ENCODE peak calls at places on chromosomes 12 and 14, in six cellular contexts. A, F, Y, Q, S and N are unnamed samples.

GRCh38 chr14:20612403-20612802 is 21.2 kb upstream of the RNASE12 start:
- DNase-seq in Y (no peak), F (no peak), A (no peak), S (no peak), Q (no peak), N (no peak)

GRCh38 chr12:99915251-99916082 is 69.3 kb downstream of the ANKS1B start:
- DNase-seq in Y (no peak), F (no peak), A (peak; percentile 50), S (no peak), Q (no peak), N (no peak)

GRCh38 chr12:74537126-74537706 is 419 bp upstream of the ATXN7L3B start:
- DNase-seq in A (peak; percentile 78), S (peak; percentile 77), Q (peak; percentile 50), F (peak; percentile 56), Y (peak; percentile 53), N (no peak)

GRCh38 chr14:30655124-30655523 is 33.0 kb downstream of the SCFD1 start:
- DNase-seq in Y (no peak), S (peak; percentile 20), A (peak; percentile 7), Q (no peak), F (no peak), N (no peak)

GRCh38 chr12:13000935-13001724 is 1.1 kb upstream of the HEBP1 start:
- DNase-seq in F (peak; percentile 23), Y (peak; percentile 42), S (peak; percentile 48), A (peak; percentile 83), Q (peak; percentile 18), N (no peak)

GRCh38 chr14:52272375-52272774 is 4.9 kb downstream of the PTGDR start:
- DNase-seq in Q (peak; percentile 29), S (peak; percentile 59), Y (peak; percentile 14), A (peak; percentile 73), F (no peak), N (no peak)

GRCh38 chr14:99749763-99750715 is 43.2 kb upstream of the EML1 start:
- DNase-seq in A (peak; percentile 25), Q (no peak), F (no peak), Y (no peak), S (no peak), N (no peak)

GRCh38 chr12:51639361-51639760 is 48.3 kb downstream of the SCN8A start:
- DNase-seq in F (no peak), Q (no peak), S (no peak), A (peak; percentile 49), Y (no peak), N (no peak)

GRCh38 chr14:72715910-72716268 is 178.0 kb downstream of the DPF3 start:
- DNase-seq in Q (no peak), A (no peak), F (no peak), S (peak; percentile 27), Y (no peak), N (no peak)

GRCh38 chr14:33839193-33840076 is 111.4 kb downstream of the EGLN3 start:
- DNase-seq in S (peak; percentile 61), F (peak; percentile 58), A (peak; percentile 76), Q (peak; percentile 31), Y (peak; percentile 24), N (no peak)

GRCh38 chr12:68001486-68002466 is 12.5 kb downstream of the IFNG-AS1 start:
- DNase-seq in A (peak; percentile 56), Q (no peak), F (no peak), Y (no peak), S (peak; percentile 25), N (no peak)

GRCh38 chr12:587132-587531 is 76.1 kb downstream of the NINJ2 start:
- DNase-seq in S (no peak), Y (no peak), Q (no peak), F (no peak), A (no peak), N (no peak)

DNA sequence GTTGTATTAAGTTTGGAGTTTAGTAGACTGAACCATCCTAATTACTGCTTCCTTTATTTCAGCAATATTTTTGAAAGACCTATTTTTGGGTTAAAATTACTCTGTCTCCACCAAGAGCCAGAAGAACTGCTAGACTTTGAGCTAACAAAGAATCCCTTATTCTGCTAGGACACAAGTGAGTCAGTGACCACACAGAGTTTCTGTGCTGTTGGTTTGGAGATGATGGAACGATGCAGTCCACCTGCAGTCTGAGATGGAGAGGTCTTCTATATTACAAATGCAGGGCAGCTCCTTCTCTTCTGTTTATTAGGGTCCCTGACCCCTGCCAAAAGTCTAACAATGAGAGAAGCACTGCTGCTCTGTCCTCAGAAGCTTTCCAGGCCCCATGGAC is 6.7 kb upstream of the STXBP6 start:
- DNase-seq in F (no peak), A (peak; percentile 55), Q (no peak), S (peak; percentile 15), Y (peak; percentile 66), N (no peak)
- H3K9ac ChIP-seq in F (no peak overlapping the region), A (no peak overlapping the region), Q (no peak overlapping the region), S (no peak overlapping the region), Y (no peak overlapping the region), N (no peak overlapping the region)

GRCh38 chr12:53211476-53212381 is 4.7 kb upstream of the ITGB7 start:
- DNase-seq in Q (no peak), F (no peak), A (no peak), S (no peak), Y (no peak), N (no peak)
- H3K4me1 ChIP-seq in Q (peaks cover 8% of the 10 kb centered on the region), F (peaks cover 38% of the 10 kb centered on the region), A (peaks cover 21% of the 10 kb centered on the region), S (peaks cover 6% of the 10 kb centered on the region), Y (peaks cover 7% of the 10 kb centered on the region), N (peaks cover 4% of the 10 kb centered on the region)

GRCh38 chr12:11651377-11651776 is 1.9 kb downstream of the ETV6 start:
- DNase-seq in S (peak; percentile 12), Q (no peak), Y (no peak), F (no peak), A (no peak), N (no peak)

GRCh38 chr12:11650697-11651281 is 1.3 kb downstream of the ETV6 start:
- DNase-seq in A (peak; percentile 53), F (peak; percentile 31), Q (no peak), S (peak; percentile 41), Y (peak; percentile 60), N (no peak)

GRCh38 chr12:11651785-11652184 is 2.3 kb downstream of the ETV6 start:
- DNase-seq in Y (peak; percentile 48), Q (no peak), F (no peak), S (peak; percentile 39), A (peak; percentile 37), N (no peak)

GRCh38 chr12:11653215-11653753 is 3.8 kb downstream of the ETV6 start:
- DNase-seq in Q (no peak), Y (peak; percentile 23), A (peak; percentile 23), F (no peak), S (peak; percentile 23), N (no peak)

GRCh38 chr12:11652351-11653040 is 3.0 kb downstream of the ETV6 start:
- DNase-seq in F (no peak), Q (no peak), Y (peak; percentile 68), A (peak; percentile 73), S (peak; percentile 57), N (no peak)
- H3K9ac ChIP-seq in F (peak overlapping the region; percentile 35), Q (no peak overlapping the region), Y (peak overlapping the region; percentile 99), A (peak overlapping the region; percentile 97), S (peak overlapping the region; percentile 23), N (no peak overlapping the region)

DNA sequence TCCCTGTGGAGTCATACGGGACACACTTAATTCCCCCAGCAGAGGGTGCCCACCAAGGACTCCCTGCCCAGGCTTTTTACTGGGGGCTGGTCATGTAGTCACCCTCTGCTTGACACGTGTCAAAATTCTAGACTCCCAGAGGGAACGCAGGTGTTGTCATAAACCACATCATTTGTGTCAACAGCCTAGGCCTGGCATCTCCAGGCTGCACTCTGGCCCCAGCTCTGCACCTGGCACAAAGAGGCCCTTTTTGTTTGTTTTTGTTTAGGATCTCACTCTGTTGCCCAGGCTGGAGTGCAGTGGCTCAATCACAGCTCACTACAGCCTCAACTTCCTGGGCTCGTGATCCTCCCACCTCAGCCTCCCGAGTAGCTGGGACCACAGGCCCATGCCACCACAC is 21.1 kb downstream of the BRI3BP start:
- DNase-seq in Q (no peak), F (no peak), S (no peak), A (no peak), Y (no peak), N (no peak)
- H3K4me1 ChIP-seq in Q (no peaks in the 10 kb centered on the region), F (no peaks in the 10 kb centered on the region), S (no peaks in the 10 kb centered on the region), A (no peaks in the 10 kb centered on the region), Y (no peaks in the 10 kb centered on the region), N (no peaks in the 10 kb centered on the region)

GRCh38 chr12:111035578-111036301 is 115.4 kb upstream of the MYL2 start:
- DNase-seq in Y (no peak), S (no peak), Q (no peak), A (no peak), F (no peak), N (no peak)
- H3K9ac ChIP-seq in Y (no peak overlapping the region), S (no peak overlapping the region), Q (no peak overlapping the region), A (no peak overlapping the region), F (no peak overlapping the region), N (no peak overlapping the region)

GRCh38 chr12:46382425-46382973 is 9.9 kb upstream of the SLC38A2 start:
- DNase-seq in A (peak; percentile 63), Y (no peak), F (no peak), S (peak; percentile 41), Q (no peak), N (no peak)
- H3K4me1 ChIP-seq in A (peaks cover 49% of the 10 kb centered on the region), Y (peaks cover 44% of the 10 kb centered on the region), F (peaks cover 68% of the 10 kb centered on the region), S (peaks cover 21% of the 10 kb centered on the region), Q (peaks cover 54% of the 10 kb centered on the region), N (peaks cover 45% of the 10 kb centered on the region)

DNA sequence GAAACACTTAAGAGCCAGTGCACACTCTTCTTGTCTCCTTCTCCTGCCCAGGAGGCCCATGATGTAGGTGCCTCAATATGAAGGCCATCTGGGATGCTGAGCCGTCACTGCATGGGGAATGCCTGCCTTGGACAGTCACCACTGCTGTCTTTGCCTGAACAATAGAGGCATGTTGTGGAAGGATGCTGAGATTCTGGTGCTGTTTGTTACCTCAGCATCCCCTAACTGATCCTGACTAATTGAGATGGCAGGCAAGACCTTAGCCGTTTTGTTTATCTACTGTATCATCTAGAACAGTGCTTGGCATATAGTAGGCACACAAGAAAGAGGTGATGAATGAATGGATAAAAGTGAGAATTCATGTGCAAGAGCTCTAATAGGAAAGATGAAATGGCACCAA is 253.5 kb downstream of the GLT1D1 start:
- DNase-seq in F (no peak), S (no peak), Y (no peak), A (no peak), Q (no peak), N (no peak)
- H3K9ac ChIP-seq in F (no peak overlapping the region), S (no peak overlapping the region), Y (no peak overlapping the region), A (no peak overlapping the region), Q (no peak overlapping the region), N (no peak overlapping the region)

DNA sequence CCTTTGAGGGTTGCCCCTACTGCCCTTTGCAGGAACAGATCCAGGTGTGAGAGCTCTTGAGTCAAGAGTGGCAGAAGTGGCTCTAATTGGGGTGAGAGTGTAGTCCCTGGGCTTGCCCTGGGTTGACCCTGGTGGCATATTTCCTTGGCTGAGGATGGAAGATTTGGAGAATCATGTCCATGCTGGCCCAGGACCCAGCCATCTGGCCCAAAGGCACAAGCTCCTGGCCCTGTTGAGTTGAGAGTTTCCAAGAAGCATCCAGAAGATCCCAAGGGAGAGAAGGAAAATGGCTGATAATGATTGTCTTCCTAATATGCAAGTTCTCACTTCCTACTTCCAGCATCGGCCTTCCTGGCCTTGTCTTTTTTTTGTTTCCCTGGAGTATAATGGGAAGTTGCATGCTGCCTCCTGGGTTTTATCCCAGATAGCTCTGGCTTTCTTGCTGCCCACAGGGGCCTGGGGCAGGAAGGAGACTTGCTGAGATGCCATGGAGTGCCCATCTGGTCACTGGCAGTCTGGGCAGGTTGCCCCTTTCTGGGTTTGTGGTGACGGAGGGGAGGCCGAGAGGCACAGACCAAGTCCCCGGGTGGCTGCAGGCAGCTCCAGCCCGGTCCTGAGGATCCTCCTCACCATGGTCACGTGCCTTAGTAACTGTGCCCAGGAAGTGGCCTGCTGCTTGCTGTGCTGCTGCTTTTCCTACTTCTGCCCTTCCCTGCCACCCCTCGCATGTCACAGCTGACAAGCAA is 55.3 kb upstream of the SRSF5 start:
- DNase-seq in S (no peak), A (no peak), Q (no peak), Y (no peak), F (no peak), N (no peak)
- H3K4me1 ChIP-seq in S (peaks cover 14% of the 10 kb centered on the region), A (peaks cover 10% of the 10 kb centered on the region), Q (peaks cover 19% of the 10 kb centered on the region), Y (peaks cover 51% of the 10 kb centered on the region), F (peaks cover 38% of the 10 kb centered on the region), N (peaks cover 37% of the 10 kb centered on the region)